ENCODE peak calls at places on chromosomes 1 and 21, in eight cellular contexts. One of them, this sample, is unnamed. For H3K4me1, the result is how much of the 10 kb centered on the place peaks cover.

GRCh38 chr1:226814751-226815496 is 55.5 kb upstream of the PSEN2 start:
- DNase-seq in esophagus muscularis mucosa: peak
- DNase-seq in stomach: peak
- DNase-seq in ovary: peak
- DNase-seq in A549: peak
- DNase-seq in suprapubic skin: peak
- DNase-seq in transverse colon: peak
- DNase-seq in tibial nerve: no peak
- DNase-seq in this sample: peak

GRCh38 chr1:103373991-103374390 is 151.5 kb upstream of the RNPC3 start:
- DNase-seq in esophagus muscularis mucosa: no peak
- DNase-seq in suprapubic skin: no peak
- DNase-seq in stomach: no peak
- DNase-seq in tibial nerve: no peak
- DNase-seq in ovary: no peak
- DNase-seq in A549: no peak
- DNase-seq in transverse colon: no peak
- DNase-seq in this sample: no peak

GRCh38 chr1:70978623-70979022 is 69.0 kb downstream of the PTGER3 start:
- DNase-seq in ovary: no peak
- DNase-seq in A549: no peak
- DNase-seq in esophagus muscularis mucosa: no peak
- DNase-seq in stomach: no peak
- DNase-seq in suprapubic skin: no peak
- DNase-seq in transverse colon: no peak
- DNase-seq in tibial nerve: no peak
- DNase-seq in this sample: no peak

GRCh38 chr21:29710498-29710897 is 229.3 kb downstream of the GRIK1 start:
- DNase-seq in transverse colon: no peak
- DNase-seq in stomach: no peak
- DNase-seq in suprapubic skin: no peak
- DNase-seq in tibial nerve: no peak
- DNase-seq in A549: no peak
- DNase-seq in ovary: no peak
- DNase-seq in esophagus muscularis mucosa: no peak
- DNase-seq in this sample: no peak

GRCh38 chr1:1630191-1630964 is 1.6 kb upstream of the MMP23B start:
- DNase-seq in suprapubic skin: peak
- DNase-seq in ovary: peak
- DNase-seq in transverse colon: peak
- DNase-seq in stomach: peak
- DNase-seq in tibial nerve: peak
- DNase-seq in esophagus muscularis mucosa: peak
- DNase-seq in A549: no peak
- DNase-seq in this sample: peak

GRCh38 chr21:27339902-27340301 is 373.0 kb upstream of the ADAMTS5 start:
- DNase-seq in tibial nerve: no peak
- DNase-seq in ovary: no peak
- DNase-seq in suprapubic skin: no peak
- DNase-seq in stomach: no peak
- DNase-seq in transverse colon: no peak
- DNase-seq in esophagus muscularis mucosa: no peak
- DNase-seq in A549: no peak
- DNase-seq in this sample: no peak

GRCh38 chr1:22709891-22710687 is 550 bp upstream of the EPHB2 start:
- DNase-seq in A549: peak
- DNase-seq in transverse colon: peak
- DNase-seq in tibial nerve: peak
- DNase-seq in stomach: no peak
- DNase-seq in ovary: peak
- DNase-seq in suprapubic skin: peak
- DNase-seq in esophagus muscularis mucosa: no peak
- DNase-seq in this sample: no peak

GRCh38 chr21:46411236-46411635 is 47.5 kb upstream of the DIP2A start:
- DNase-seq in suprapubic skin: no peak
- DNase-seq in stomach: no peak
- DNase-seq in tibial nerve: no peak
- DNase-seq in ovary: no peak
- DNase-seq in A549: no peak
- DNase-seq in esophagus muscularis mucosa: no peak
- DNase-seq in transverse colon: no peak
- DNase-seq in this sample: no peak

GRCh38 chr1:223700942-223701637 is 11.2 kb upstream of the CAPN2 start:
- DNase-seq in suprapubic skin: no peak
- DNase-seq in transverse colon: no peak
- DNase-seq in tibial nerve: no peak
- DNase-seq in stomach: no peak
- DNase-seq in ovary: peak
- DNase-seq in A549: peak
- DNase-seq in esophagus muscularis mucosa: no peak
- DNase-seq in this sample: peak

GRCh38 chr21:17636711-17637110 is 24.0 kb upstream of the BTG3 start:
- DNase-seq in transverse colon: no peak
- DNase-seq in tibial nerve: no peak
- DNase-seq in ovary: no peak
- DNase-seq in suprapubic skin: no peak
- DNase-seq in stomach: no peak
- DNase-seq in esophagus muscularis mucosa: no peak
- DNase-seq in A549: no peak
- DNase-seq in this sample: no peak

GRCh38 chr1:209937996-209938959 is at the start of gene SYT14:
- DNase-seq in tibial nerve: no peak
- DNase-seq in ovary: no peak
- DNase-seq in esophagus muscularis mucosa: no peak
- DNase-seq in suprapubic skin: no peak
- DNase-seq in A549: no peak
- DNase-seq in stomach: no peak
- DNase-seq in transverse colon: no peak
- DNase-seq in this sample: no peak
- TF ChIP-seq EP300 in tibial nerve: no peak
- TF ChIP-seq EP300 in ovary: no peak
- TF ChIP-seq EP300 in esophagus muscularis mucosa: no peak
- TF ChIP-seq EP300 in suprapubic skin: no peak
- TF ChIP-seq EP300 in A549: no peak
- TF ChIP-seq EP300 in stomach: no peak
- TF ChIP-seq EP300 in transverse colon: no peak
- TF ChIP-seq EP300 in this sample: no peak

GRCh38 chr1:31412732-31413404 is at the start of gene SERINC2:
- DNase-seq in esophagus muscularis mucosa: no peak
- DNase-seq in stomach: peak
- DNase-seq in ovary: no peak
- DNase-seq in transverse colon: peak
- DNase-seq in A549: no peak
- DNase-seq in tibial nerve: no peak
- DNase-seq in suprapubic skin: no peak
- DNase-seq in this sample: peak
- H3K4me1 ChIP-seq in esophagus muscularis mucosa: under half
- H3K4me1 ChIP-seq in stomach: under half
- H3K4me1 ChIP-seq in ovary: under half
- H3K4me1 ChIP-seq in transverse colon: under half
- H3K4me1 ChIP-seq in A549: under half
- H3K4me1 ChIP-seq in tibial nerve: under half
- H3K4me1 ChIP-seq in suprapubic skin: under half
- H3K4me1 ChIP-seq in this sample: under half

GRCh38 chr21:33360871-33361602 is 36.3 kb downstream of the IFNAR1 start:
- DNase-seq in A549: peak
- DNase-seq in esophagus muscularis mucosa: peak
- DNase-seq in suprapubic skin: peak
- DNase-seq in ovary: peak
- DNase-seq in stomach: peak
- DNase-seq in transverse colon: peak
- DNase-seq in tibial nerve: peak
- DNase-seq in this sample: no peak
- TF ChIP-seq EP300 in A549: no peak
- TF ChIP-seq EP300 in esophagus muscularis mucosa: no peak
- TF ChIP-seq EP300 in suprapubic skin: no peak
- TF ChIP-seq EP300 in ovary: no peak
- TF ChIP-seq EP300 in stomach: no peak
- TF ChIP-seq EP300 in transverse colon: no peak
- TF ChIP-seq EP300 in tibial nerve: peak
- TF ChIP-seq EP300 in this sample: no peak

GRCh38 chr1:209612646-209613350 is 29.3 kb downstream of the CAMK1G start:
- DNase-seq in esophagus muscularis mucosa: no peak
- DNase-seq in transverse colon: no peak
- DNase-seq in suprapubic skin: no peak
- DNase-seq in stomach: no peak
- DNase-seq in A549: no peak
- DNase-seq in tibial nerve: no peak
- DNase-seq in ovary: no peak
- DNase-seq in this sample: no peak

GRCh38 chr1:209614151-209614420 is 30.6 kb downstream of the CAMK1G start:
- DNase-seq in A549: no peak
- DNase-seq in esophagus muscularis mucosa: no peak
- DNase-seq in tibial nerve: no peak
- DNase-seq in ovary: no peak
- DNase-seq in stomach: no peak
- DNase-seq in transverse colon: no peak
- DNase-seq in suprapubic skin: no peak
- DNase-seq in this sample: no peak

GRCh38 chr1:209611771-209612570 is 28.5 kb downstream of the CAMK1G start:
- DNase-seq in suprapubic skin: no peak
- DNase-seq in ovary: no peak
- DNase-seq in esophagus muscularis mucosa: no peak
- DNase-seq in A549: no peak
- DNase-seq in transverse colon: no peak
- DNase-seq in tibial nerve: no peak
- DNase-seq in stomach: no peak
- DNase-seq in this sample: peak

GRCh38 chr1:209614906-209615305 is 31.4 kb downstream of the CAMK1G start:
- DNase-seq in transverse colon: no peak
- DNase-seq in suprapubic skin: no peak
- DNase-seq in ovary: no peak
- DNase-seq in tibial nerve: no peak
- DNase-seq in A549: no peak
- DNase-seq in stomach: no peak
- DNase-seq in esophagus muscularis mucosa: no peak
- DNase-seq in this sample: no peak

GRCh38 chr1:209613351-209614150 is 30.0 kb downstream of the CAMK1G start:
- DNase-seq in stomach: no peak
- DNase-seq in ovary: no peak
- DNase-seq in suprapubic skin: no peak
- DNase-seq in A549: no peak
- DNase-seq in esophagus muscularis mucosa: no peak
- DNase-seq in transverse colon: no peak
- DNase-seq in tibial nerve: no peak
- DNase-seq in this sample: no peak
- H3K4me1 ChIP-seq in stomach: under half
- H3K4me1 ChIP-seq in ovary: under half
- H3K4me1 ChIP-seq in suprapubic skin: under half
- H3K4me1 ChIP-seq in A549: under half
- H3K4me1 ChIP-seq in esophagus muscularis mucosa: under half
- H3K4me1 ChIP-seq in transverse colon: under half
- H3K4me1 ChIP-seq in tibial nerve: under half
- H3K4me1 ChIP-seq in this sample: under half

GRCh38 chr1:52238474-52238873 is 96.6 kb downstream of the ZFYVE9 start:
- DNase-seq in esophagus muscularis mucosa: no peak
- DNase-seq in ovary: no peak
- DNase-seq in suprapubic skin: no peak
- DNase-seq in A549: no peak
- DNase-seq in tibial nerve: no peak
- DNase-seq in transverse colon: no peak
- DNase-seq in stomach: no peak
- DNase-seq in this sample: no peak

GRCh38 chr1:52233463-52233862 is 91.6 kb downstream of the ZFYVE9 start:
- DNase-seq in A549: no peak
- DNase-seq in transverse colon: no peak
- DNase-seq in suprapubic skin: no peak
- DNase-seq in esophagus muscularis mucosa: no peak
- DNase-seq in tibial nerve: no peak
- DNase-seq in stomach: no peak
- DNase-seq in ovary: no peak
- DNase-seq in this sample: no peak

GRCh38 chr1:52237430-52237829 is 95.5 kb downstream of the ZFYVE9 start:
- DNase-seq in suprapubic skin: no peak
- DNase-seq in tibial nerve: no peak
- DNase-seq in ovary: no peak
- DNase-seq in esophagus muscularis mucosa: no peak
- DNase-seq in A549: no peak
- DNase-seq in stomach: no peak
- DNase-seq in transverse colon: no peak
- DNase-seq in this sample: no peak

GRCh38 chr1:52234708-52235107 is 92.8 kb downstream of the ZFYVE9 start:
- DNase-seq in transverse colon: no peak
- DNase-seq in tibial nerve: no peak
- DNase-seq in esophagus muscularis mucosa: no peak
- DNase-seq in suprapubic skin: no peak
- DNase-seq in ovary: no peak
- DNase-seq in stomach: no peak
- DNase-seq in A549: no peak
- DNase-seq in this sample: no peak

GRCh38 chr1:52234014-52234413 is 92.1 kb downstream of the ZFYVE9 start:
- DNase-seq in transverse colon: no peak
- DNase-seq in tibial nerve: no peak
- DNase-seq in esophagus muscularis mucosa: no peak
- DNase-seq in stomach: no peak
- DNase-seq in ovary: no peak
- DNase-seq in suprapubic skin: no peak
- DNase-seq in A549: no peak
- DNase-seq in this sample: no peak
- TF ChIP-seq EP300 in transverse colon: no peak
- TF ChIP-seq EP300 in tibial nerve: no peak
- TF ChIP-seq EP300 in esophagus muscularis mucosa: no peak
- TF ChIP-seq EP300 in stomach: no peak
- TF ChIP-seq EP300 in ovary: no peak
- TF ChIP-seq EP300 in suprapubic skin: no peak
- TF ChIP-seq EP300 in A549: no peak
- TF ChIP-seq EP300 in this sample: no peak

DNA sequence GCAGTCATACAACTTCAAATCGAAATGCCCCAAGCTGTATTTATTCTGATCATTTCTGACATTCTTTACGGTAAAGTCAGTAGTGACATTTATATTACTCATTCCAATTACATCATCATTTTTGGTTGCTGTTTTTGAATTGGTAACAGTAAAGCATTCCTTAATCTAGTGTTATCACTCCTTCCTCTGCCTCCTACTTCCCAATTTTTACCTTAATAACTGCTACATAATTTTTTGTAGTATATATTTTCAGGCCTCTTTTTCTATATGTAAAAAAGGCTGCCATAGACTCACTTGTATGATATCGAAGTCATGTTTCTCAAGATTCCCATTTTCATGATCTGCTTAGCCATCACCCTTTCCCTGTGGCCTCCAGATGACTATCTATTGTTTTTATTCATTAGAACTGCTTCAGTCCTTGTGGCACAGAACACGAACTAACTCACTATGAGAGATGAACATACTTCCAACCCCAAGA is 167.2 kb downstream of the RUNX1 start:
- DNase-seq in suprapubic skin: no peak
- DNase-seq in A549: peak
- DNase-seq in stomach: no peak
- DNase-seq in tibial nerve: no peak
- DNase-seq in esophagus muscularis mucosa: peak
- DNase-seq in ovary: no peak
- DNase-seq in transverse colon: no peak
- DNase-seq in this sample: no peak
- H3K4me1 ChIP-seq in suprapubic skin: under half
- H3K4me1 ChIP-seq in A549: half or more
- H3K4me1 ChIP-seq in stomach: under half
- H3K4me1 ChIP-seq in tibial nerve: half or more
- H3K4me1 ChIP-seq in esophagus muscularis mucosa: under half
- H3K4me1 ChIP-seq in ovary: under half
- H3K4me1 ChIP-seq in transverse colon: under half
- H3K4me1 ChIP-seq in this sample: under half

GRCh38 chr1:145845514-145846161 is at the start of gene NUDT17:
- DNase-seq in suprapubic skin: peak
- DNase-seq in transverse colon: peak
- DNase-seq in ovary: peak
- DNase-seq in tibial nerve: peak
- DNase-seq in esophagus muscularis mucosa: no peak
- DNase-seq in A549: peak
- DNase-seq in stomach: peak
- DNase-seq in this sample: peak
- TF ChIP-seq EP300 in suprapubic skin: no peak
- TF ChIP-seq EP300 in transverse colon: no peak
- TF ChIP-seq EP300 in ovary: no peak
- TF ChIP-seq EP300 in tibial nerve: peak
- TF ChIP-seq EP300 in esophagus muscularis mucosa: no peak
- TF ChIP-seq EP300 in A549: no peak
- TF ChIP-seq EP300 in stomach: no peak
- TF ChIP-seq EP300 in this sample: no peak

This sample was measured in upper lobe of left lung.